ENCODE peak calls at places on chromosomes 3 and 15, in ten cellular contexts. One of them, this sample, is unnamed.

GRCh38 chr15:65532738-65533051 is 2.4 kb downstream of the HACD3 start:
- DNase-seq in endothelial cell of umbilical vein: no peak
- DNase-seq in AG04450: peak
- DNase-seq in body of pancreas: no peak
- DNase-seq in breast epithelium: no peak
- DNase-seq in esophagus squamous epithelium: no peak
- DNase-seq in coronary artery: no peak
- DNase-seq in heart left ventricle: no peak
- DNase-seq in brain microvascular endothelial cell: no peak
- DNase-seq in right atrium auricular region: no peak
- DNase-seq in this sample: no peak

GRCh38 chr3:124387008-124387407 is 343.2 kb upstream of the UMPS start:
- DNase-seq in heart left ventricle: no peak
- DNase-seq in right atrium auricular region: no peak
- DNase-seq in coronary artery: no peak
- DNase-seq in body of pancreas: no peak
- DNase-seq in endothelial cell of umbilical vein: peak
- DNase-seq in breast epithelium: no peak
- DNase-seq in AG04450: no peak
- DNase-seq in brain microvascular endothelial cell: no peak
- DNase-seq in esophagus squamous epithelium: no peak
- DNase-seq in this sample: no peak

GRCh38 chr15:63104727-63105126 is 16.9 kb upstream of the LACTB start:
- DNase-seq in right atrium auricular region: no peak
- DNase-seq in body of pancreas: no peak
- DNase-seq in esophagus squamous epithelium: no peak
- DNase-seq in brain microvascular endothelial cell: no peak
- DNase-seq in breast epithelium: no peak
- DNase-seq in endothelial cell of umbilical vein: no peak
- DNase-seq in heart left ventricle: no peak
- DNase-seq in coronary artery: no peak
- DNase-seq in AG04450: no peak
- DNase-seq in this sample: no peak

GRCh38 chr3:14124223-14124614 is 451 bp downstream of the CHCHD4 start:
- DNase-seq in coronary artery: peak
- DNase-seq in heart left ventricle: peak
- DNase-seq in breast epithelium: no peak
- DNase-seq in body of pancreas: peak
- DNase-seq in right atrium auricular region: peak
- DNase-seq in esophagus squamous epithelium: no peak
- DNase-seq in endothelial cell of umbilical vein: no peak
- DNase-seq in brain microvascular endothelial cell: no peak
- DNase-seq in AG04450: no peak
- DNase-seq in this sample: peak

GRCh38 chr15:32682569-32682968 is 35.2 kb upstream of the GREM1 start:
- DNase-seq in right atrium auricular region: no peak
- DNase-seq in esophagus squamous epithelium: no peak
- DNase-seq in breast epithelium: no peak
- DNase-seq in AG04450: peak
- DNase-seq in body of pancreas: no peak
- DNase-seq in endothelial cell of umbilical vein: no peak
- DNase-seq in heart left ventricle: no peak
- DNase-seq in brain microvascular endothelial cell: peak
- DNase-seq in coronary artery: no peak
- DNase-seq in this sample: no peak

GRCh38 chr3:167783781-167784180 is 48.3 kb downstream of the SERPINI1 start:
- DNase-seq in breast epithelium: no peak
- DNase-seq in right atrium auricular region: no peak
- DNase-seq in esophagus squamous epithelium: no peak
- DNase-seq in heart left ventricle: peak
- DNase-seq in brain microvascular endothelial cell: no peak
- DNase-seq in endothelial cell of umbilical vein: no peak
- DNase-seq in AG04450: no peak
- DNase-seq in coronary artery: no peak
- DNase-seq in body of pancreas: no peak
- DNase-seq in this sample: no peak

GRCh38 chr15:59170295-59170881 is 36.3 kb upstream of the LDHAL6B start:
- DNase-seq in brain microvascular endothelial cell: peak
- DNase-seq in esophagus squamous epithelium: no peak
- DNase-seq in endothelial cell of umbilical vein: peak
- DNase-seq in coronary artery: peak
- DNase-seq in right atrium auricular region: no peak
- DNase-seq in breast epithelium: peak
- DNase-seq in heart left ventricle: no peak
- DNase-seq in AG04450: no peak
- DNase-seq in body of pancreas: peak
- DNase-seq in this sample: no peak

GRCh38 chr3:176795897-176796296 is 401.4 kb downstream of the TBL1XR1 start:
- DNase-seq in AG04450: no peak
- DNase-seq in heart left ventricle: no peak
- DNase-seq in coronary artery: no peak
- DNase-seq in breast epithelium: no peak
- DNase-seq in endothelial cell of umbilical vein: peak
- DNase-seq in body of pancreas: no peak
- DNase-seq in esophagus squamous epithelium: no peak
- DNase-seq in brain microvascular endothelial cell: no peak
- DNase-seq in right atrium auricular region: no peak
- DNase-seq in this sample: no peak

GRCh38 chr15:51750186-51750585 is 1.2 kb upstream of the TMOD2 start:
- DNase-seq in breast epithelium: no peak
- DNase-seq in esophagus squamous epithelium: no peak
- DNase-seq in right atrium auricular region: no peak
- DNase-seq in coronary artery: no peak
- DNase-seq in body of pancreas: no peak
- DNase-seq in heart left ventricle: no peak
- DNase-seq in AG04450: no peak
- DNase-seq in endothelial cell of umbilical vein: no peak
- DNase-seq in brain microvascular endothelial cell: no peak
- DNase-seq in this sample: no peak

GRCh38 chr15:78244101-78244500 is 9.7 kb upstream of the ACSBG1 start:
- DNase-seq in body of pancreas: no peak
- DNase-seq in AG04450: no peak
- DNase-seq in breast epithelium: no peak
- DNase-seq in right atrium auricular region: no peak
- DNase-seq in esophagus squamous epithelium: no peak
- DNase-seq in coronary artery: no peak
- DNase-seq in heart left ventricle: no peak
- DNase-seq in brain microvascular endothelial cell: no peak
- DNase-seq in endothelial cell of umbilical vein: no peak
- DNase-seq in this sample: no peak

GRCh38 chr3:110620118-110620517 is 451.5 kb upstream of the NECTIN3 start:
- DNase-seq in esophagus squamous epithelium: no peak
- DNase-seq in heart left ventricle: no peak
- DNase-seq in body of pancreas: no peak
- DNase-seq in breast epithelium: no peak
- DNase-seq in endothelial cell of umbilical vein: no peak
- DNase-seq in brain microvascular endothelial cell: no peak
- DNase-seq in right atrium auricular region: no peak
- DNase-seq in coronary artery: no peak
- DNase-seq in AG04450: no peak
- DNase-seq in this sample: no peak

GRCh38 chr3:49533031-49533430 is 21.2 kb upstream of the BSN start:
- DNase-seq in AG04450: no peak
- DNase-seq in esophagus squamous epithelium: no peak
- DNase-seq in coronary artery: no peak
- DNase-seq in right atrium auricular region: no peak
- DNase-seq in body of pancreas: no peak
- DNase-seq in heart left ventricle: no peak
- DNase-seq in breast epithelium: no peak
- DNase-seq in brain microvascular endothelial cell: no peak
- DNase-seq in endothelial cell of umbilical vein: no peak
- DNase-seq in this sample: no peak

GRCh38 chr15:62979252-62979651 is 63.3 kb upstream of the TPM1 start:
- DNase-seq in AG04450: no peak
- DNase-seq in brain microvascular endothelial cell: no peak
- DNase-seq in right atrium auricular region: no peak
- DNase-seq in endothelial cell of umbilical vein: no peak
- DNase-seq in heart left ventricle: no peak
- DNase-seq in body of pancreas: no peak
- DNase-seq in breast epithelium: no peak
- DNase-seq in coronary artery: no peak
- DNase-seq in esophagus squamous epithelium: no peak
- DNase-seq in this sample: no peak

GRCh38 chr3:28678083-28678482 is 329.5 kb upstream of the AZI2 start:
- DNase-seq in coronary artery: no peak
- DNase-seq in AG04450: no peak
- DNase-seq in brain microvascular endothelial cell: no peak
- DNase-seq in heart left ventricle: no peak
- DNase-seq in endothelial cell of umbilical vein: no peak
- DNase-seq in breast epithelium: no peak
- DNase-seq in body of pancreas: no peak
- DNase-seq in right atrium auricular region: no peak
- DNase-seq in esophagus squamous epithelium: no peak
- DNase-seq in this sample: no peak

GRCh38 chr3:162136136-162136535 is 639.5 kb downstream of the OTOL1 start:
- DNase-seq in right atrium auricular region: no peak
- DNase-seq in brain microvascular endothelial cell: no peak
- DNase-seq in AG04450: no peak
- DNase-seq in esophagus squamous epithelium: no peak
- DNase-seq in breast epithelium: no peak
- DNase-seq in body of pancreas: no peak
- DNase-seq in endothelial cell of umbilical vein: no peak
- DNase-seq in coronary artery: no peak
- DNase-seq in heart left ventricle: no peak
- DNase-seq in this sample: no peak

GRCh38 chr3:62805578-62805977 is 69.6 kb downstream of the CADPS start:
- DNase-seq in esophagus squamous epithelium: no peak
- DNase-seq in brain microvascular endothelial cell: no peak
- DNase-seq in endothelial cell of umbilical vein: no peak
- DNase-seq in right atrium auricular region: no peak
- DNase-seq in body of pancreas: no peak
- DNase-seq in heart left ventricle: no peak
- DNase-seq in breast epithelium: no peak
- DNase-seq in coronary artery: no peak
- DNase-seq in AG04450: no peak
- DNase-seq in this sample: no peak
- H3K27ac ChIP-seq in esophagus squamous epithelium: no peak
- H3K27ac ChIP-seq in brain microvascular endothelial cell: no peak
- H3K27ac ChIP-seq in endothelial cell of umbilical vein: no peak
- H3K27ac ChIP-seq in right atrium auricular region: no peak
- H3K27ac ChIP-seq in body of pancreas: no peak
- H3K27ac ChIP-seq in heart left ventricle: no peak
- H3K27ac ChIP-seq in breast epithelium: no peak
- H3K27ac ChIP-seq in coronary artery: no peak
- H3K27ac ChIP-seq in AG04450: no peak
- H3K27ac ChIP-seq in this sample: no peak

GRCh38 chr3:40847571-40847992 is 322.8 kb downstream of the ZNF621 start:
- DNase-seq in coronary artery: no peak
- DNase-seq in esophagus squamous epithelium: no peak
- DNase-seq in heart left ventricle: peak
- DNase-seq in AG04450: no peak
- DNase-seq in breast epithelium: no peak
- DNase-seq in endothelial cell of umbilical vein: peak
- DNase-seq in body of pancreas: peak
- DNase-seq in brain microvascular endothelial cell: peak
- DNase-seq in right atrium auricular region: no peak
- DNase-seq in this sample: no peak
- TF ChIP-seq CTCF in coronary artery: no peak
- TF ChIP-seq CTCF in esophagus squamous epithelium: no peak
- TF ChIP-seq CTCF in heart left ventricle: peak
- TF ChIP-seq CTCF in AG04450: no peak
- TF ChIP-seq CTCF in breast epithelium: no peak
- TF ChIP-seq CTCF in endothelial cell of umbilical vein: no peak
- TF ChIP-seq CTCF in body of pancreas: peak
- TF ChIP-seq CTCF in brain microvascular endothelial cell: peak
- TF ChIP-seq CTCF in right atrium auricular region: no peak
- TF ChIP-seq CTCF in this sample: no peak

GRCh38 chr3:16301490-16301889 is 36.5 kb downstream of the OXNAD1 start:
- DNase-seq in heart left ventricle: no peak
- DNase-seq in right atrium auricular region: no peak
- DNase-seq in coronary artery: no peak
- DNase-seq in AG04450: no peak
- DNase-seq in brain microvascular endothelial cell: no peak
- DNase-seq in endothelial cell of umbilical vein: no peak
- DNase-seq in esophagus squamous epithelium: no peak
- DNase-seq in body of pancreas: no peak
- DNase-seq in breast epithelium: no peak
- DNase-seq in this sample: no peak
- H3K4me3 ChIP-seq in heart left ventricle: no peak
- H3K4me3 ChIP-seq in right atrium auricular region: no peak
- H3K4me3 ChIP-seq in coronary artery: no peak
- H3K4me3 ChIP-seq in AG04450: no peak
- H3K4me3 ChIP-seq in brain microvascular endothelial cell: no peak
- H3K4me3 ChIP-seq in endothelial cell of umbilical vein: no peak
- H3K4me3 ChIP-seq in esophagus squamous epithelium: no peak
- H3K4me3 ChIP-seq in body of pancreas: no peak
- H3K4me3 ChIP-seq in breast epithelium: no peak
- H3K4me3 ChIP-seq in this sample: no peak

GRCh38 chr3:21718161-21718765 is 32.7 kb downstream of the ZNF385D start:
- DNase-seq in coronary artery: peak
- DNase-seq in right atrium auricular region: no peak
- DNase-seq in breast epithelium: no peak
- DNase-seq in body of pancreas: no peak
- DNase-seq in esophagus squamous epithelium: no peak
- DNase-seq in brain microvascular endothelial cell: peak
- DNase-seq in AG04450: peak
- DNase-seq in endothelial cell of umbilical vein: no peak
- DNase-seq in heart left ventricle: no peak
- DNase-seq in this sample: no peak
- H3K27ac ChIP-seq in coronary artery: peak
- H3K27ac ChIP-seq in right atrium auricular region: no peak
- H3K27ac ChIP-seq in breast epithelium: no peak
- H3K27ac ChIP-seq in body of pancreas: no peak
- H3K27ac ChIP-seq in esophagus squamous epithelium: no peak
- H3K27ac ChIP-seq in brain microvascular endothelial cell: peak
- H3K27ac ChIP-seq in AG04450: no peak
- H3K27ac ChIP-seq in endothelial cell of umbilical vein: no peak
- H3K27ac ChIP-seq in heart left ventricle: no peak
- H3K27ac ChIP-seq in this sample: no peak

GRCh38 chr15:40441012-40441735 is 421 bp downstream of the BAHD1 start:
- DNase-seq in coronary artery: no peak
- DNase-seq in right atrium auricular region: no peak
- DNase-seq in heart left ventricle: no peak
- DNase-seq in esophagus squamous epithelium: no peak
- DNase-seq in brain microvascular endothelial cell: no peak
- DNase-seq in endothelial cell of umbilical vein: peak
- DNase-seq in breast epithelium: no peak
- DNase-seq in AG04450: no peak
- DNase-seq in body of pancreas: no peak
- DNase-seq in this sample: no peak

GRCh38 chr15:40438712-40439111 is 2.0 kb upstream of the BAHD1 start:
- DNase-seq in endothelial cell of umbilical vein: no peak
- DNase-seq in AG04450: no peak
- DNase-seq in brain microvascular endothelial cell: no peak
- DNase-seq in body of pancreas: peak
- DNase-seq in heart left ventricle: no peak
- DNase-seq in coronary artery: no peak
- DNase-seq in right atrium auricular region: no peak
- DNase-seq in breast epithelium: no peak
- DNase-seq in esophagus squamous epithelium: no peak
- DNase-seq in this sample: no peak

GRCh38 chr15:40441736-40442531 is 1.2 kb downstream of the BAHD1 start:
- DNase-seq in breast epithelium: no peak
- DNase-seq in coronary artery: no peak
- DNase-seq in AG04450: no peak
- DNase-seq in heart left ventricle: no peak
- DNase-seq in brain microvascular endothelial cell: no peak
- DNase-seq in body of pancreas: peak
- DNase-seq in endothelial cell of umbilical vein: peak
- DNase-seq in right atrium auricular region: no peak
- DNase-seq in esophagus squamous epithelium: no peak
- DNase-seq in this sample: no peak

GRCh38 chr15:40439461-40440299 is 1.1 kb upstream of the BAHD1 start:
- DNase-seq in AG04450: no peak
- DNase-seq in brain microvascular endothelial cell: peak
- DNase-seq in coronary artery: no peak
- DNase-seq in breast epithelium: peak
- DNase-seq in heart left ventricle: no peak
- DNase-seq in right atrium auricular region: no peak
- DNase-seq in esophagus squamous epithelium: no peak
- DNase-seq in endothelial cell of umbilical vein: peak
- DNase-seq in body of pancreas: peak
- DNase-seq in this sample: peak

GRCh38 chr15:40440300-40441011 is at the start of gene BAHD1:
- DNase-seq in breast epithelium: peak
- DNase-seq in heart left ventricle: peak
- DNase-seq in coronary artery: peak
- DNase-seq in endothelial cell of umbilical vein: peak
- DNase-seq in esophagus squamous epithelium: peak
- DNase-seq in body of pancreas: peak
- DNase-seq in AG04450: peak
- DNase-seq in brain microvascular endothelial cell: peak
- DNase-seq in right atrium auricular region: peak
- DNase-seq in this sample: peak
- TF ChIP-seq CTCF in breast epithelium: no peak
- TF ChIP-seq CTCF in heart left ventricle: peak
- TF ChIP-seq CTCF in coronary artery: no peak
- TF ChIP-seq CTCF in endothelial cell of umbilical vein: no peak
- TF ChIP-seq CTCF in esophagus squamous epithelium: no peak
- TF ChIP-seq CTCF in body of pancreas: no peak
- TF ChIP-seq CTCF in AG04450: peak
- TF ChIP-seq CTCF in brain microvascular endothelial cell: peak
- TF ChIP-seq CTCF in right atrium auricular region: no peak
- TF ChIP-seq CTCF in this sample: no peak